ENCODE peak calls at places on chromosomes 12 and 14, in six cellular contexts. E, M, A, V, T and O are unnamed samples.

GRCh38 chr12:15540025-15540424 is 217.7 kb downstream of the PTPRO start:
- DNase-seq in E (no peak), A (no peak), T (no peak), M (peak), V (no peak), O (no peak)

GRCh38 chr12:109775172-109775881 is 57.9 kb downstream of the TRPV4 start:
- DNase-seq in E (peak), V (peak), A (peak), M (peak), T (peak), O (no peak)

GRCh38 chr12:9813821-9814798 is 13.2 kb upstream of the KLRF1 start:
- DNase-seq in A (peak), M (peak), V (peak), E (peak), T (peak), O (peak)

GRCh38 chr14:64960762-64961276 is 11.3 kb downstream of the RAB15 start:
- DNase-seq in E (no peak), A (no peak), M (no peak), V (peak), T (no peak), O (no peak)

GRCh38 chr12:71710276-71711125 is 24.6 kb downstream of the TMEM19 start:
- DNase-seq in V (no peak), E (no peak), M (peak), A (peak), T (no peak), O (no peak)

GRCh38 chr12:30219047-30219446 is 435.3 kb upstream of the TMTC1 start:
- DNase-seq in V (no peak), A (no peak), T (no peak), E (no peak), M (no peak), O (no peak)

GRCh38 chr12:132170094-132170636 is 25.9 kb downstream of the NOC4L start:
- DNase-seq in M (no peak), E (no peak), V (no peak), T (no peak), A (no peak), O (no peak)

GRCh38 chr12:96719671-96720362 is 187.2 kb upstream of the NEDD1 start:
- DNase-seq in T (peak), M (peak), E (no peak), V (no peak), A (no peak), O (no peak)

GRCh38 chr12:89247541-89247942 is 104.8 kb downstream of the DUSP6 start:
- DNase-seq in M (no peak), V (no peak), T (no peak), A (peak), E (no peak), O (no peak)

GRCh38 chr12:43292699-43293098 is 259.3 kb downstream of the ADAMTS20 start:
- DNase-seq in E (no peak), T (no peak), M (no peak), A (no peak), V (no peak), O (no peak)

GRCh38 chr14:68160779-68161546 is 341.4 kb downstream of the RAD51B start:
- DNase-seq in A (no peak), M (no peak), E (no peak), V (no peak), T (no peak), O (no peak)

GRCh38 chr14:78709795-78710569 is 539.8 kb downstream of the NRXN3 start:
- DNase-seq in E (no peak), A (no peak), M (no peak), T (no peak), V (no peak), O (no peak)

GRCh38 chr12:1544991-1545700 is 49.2 kb downstream of the FBXL14 start:
- DNase-seq in V (no peak), T (no peak), M (no peak), E (no peak), A (peak), O (no peak)

GRCh38 chr14:31357279-31357678 is 63.1 kb downstream of the HEATR5A start:
- DNase-seq in V (no peak), A (no peak), E (no peak), M (no peak), T (no peak), O (no peak)

GRCh38 chr14:23302290-23303225 is at the start of gene PPP1R3E:
- DNase-seq in E (peak), A (peak), T (peak), M (peak), V (peak), O (peak)

GRCh38 chr14:52961060-52961639 is 10.3 kb upstream of the FERMT2 start:
- DNase-seq in V (peak), M (peak), E (peak), A (peak), T (peak), O (no peak)

GRCh38 chr14:30389134-30389900 is 169.6 kb upstream of the G2E3 start:
- DNase-seq in A (no peak), T (no peak), V (no peak), M (no peak), E (no peak), O (no peak)

GRCh38 chr12:83710851-83711250 is 1024.1 kb downstream of the TMTC2 start:
- DNase-seq in V (no peak), M (no peak), T (no peak), E (no peak), A (no peak), O (no peak)

GRCh38 chr12:88638388-88638787 is 58.1 kb upstream of the KITLG start:
- DNase-seq in T (no peak), A (no peak), M (no peak), E (no peak), V (peak), O (no peak)

GRCh38 chr12:132502149-132502881 is 12.4 kb downstream of the FBRSL1 start:
- DNase-seq in V (no peak), M (no peak), A (no peak), E (no peak), T (no peak), O (no peak)

GRCh38 chr14:92729632-92730358 is 18.6 kb downstream of the LGMN start:
- DNase-seq in A (no peak), T (no peak), E (no peak), V (no peak), M (no peak), O (no peak)

GRCh38 chr12:80241576-80242273 is 142.4 kb downstream of the OTOGL start:
- DNase-seq in A (no peak), M (no peak), T (no peak), V (no peak), E (no peak), O (no peak)

GRCh38 chr12:49347307-49348237 is 884 bp downstream of the DNAJC22 start:
- DNase-seq in M (peak), E (peak), T (peak), A (peak), V (peak), O (peak)

GRCh38 chr14:30005114-30005698 is 77.6 kb upstream of the PRKD1 start:
- DNase-seq in T (no peak), A (peak), V (peak), M (peak), E (no peak), O (no peak)

GRCh38 chr14:21197418-21198205 is 41.7 kb upstream of the OR5AU1 start:
- DNase-seq in T (no peak), V (no peak), E (no peak), A (no peak), M (no peak), O (no peak)

GRCh38 chr12:81167694-81168093 is 89.8 kb downstream of the ACSS3 start:
- DNase-seq in A (no peak), M (peak), E (no peak), T (no peak), V (no peak), O (no peak)

GRCh38 chr14:51616256-51616655 is 35.5 kb upstream of the FRMD6 start:
- DNase-seq in A (no peak), V (no peak), T (no peak), M (no peak), E (no peak), O (no peak)

GRCh38 chr14:75147423-75148071 is 20.7 kb upstream of the NEK9 start:
- DNase-seq in T (peak), M (no peak), A (peak), V (peak), E (peak), O (peak)